ENCODE peak calls at places on chromosomes 12 and 14, in seven cellular contexts. One of them, this sample, is unnamed.

GRCh38 chr12:91818236-91819131 is 327.2 kb downstream of the BTG1 start:
- DNase-seq in lower leg skin: no peak
- DNase-seq in bronchial epithelial cell: peak; percentile 82
- DNase-seq in AG09309: no peak
- DNase-seq in AG04450: no peak
- DNase-seq in colonic mucosa: no peak
- DNase-seq in fibroblast of the aortic adventitia: no peak
- DNase-seq in this sample: no peak

GRCh38 chr14:25090716-25091454 is 40.9 kb upstream of the STXBP6 start:
- DNase-seq in lower leg skin: no peak
- DNase-seq in bronchial epithelial cell: peak; percentile 74
- DNase-seq in AG09309: peak; percentile 25
- DNase-seq in AG04450: no peak
- DNase-seq in colonic mucosa: peak; percentile 81
- DNase-seq in fibroblast of the aortic adventitia: peak; percentile 52
- DNase-seq in this sample: no peak

GRCh38 chr14:89349196-89350008 is 67.6 kb downstream of the FOXN3 start:
- DNase-seq in lower leg skin: no peak
- DNase-seq in bronchial epithelial cell: no peak
- DNase-seq in AG09309: no peak
- DNase-seq in AG04450: no peak
- DNase-seq in colonic mucosa: peak; percentile 44
- DNase-seq in fibroblast of the aortic adventitia: no peak
- DNase-seq in this sample: no peak

GRCh38 chr14:99884834-99885648 is 91.8 kb downstream of the EML1 start:
- DNase-seq in lower leg skin: no peak
- DNase-seq in bronchial epithelial cell: peak; percentile 65
- DNase-seq in AG09309: peak; percentile 50
- DNase-seq in AG04450: peak; percentile 34
- DNase-seq in colonic mucosa: no peak
- DNase-seq in fibroblast of the aortic adventitia: peak; percentile 84
- DNase-seq in this sample: no peak

GRCh38 chr12:127133675-127134335 is 1133.2 kb upstream of the TMEM132C start:
- DNase-seq in lower leg skin: no peak
- DNase-seq in bronchial epithelial cell: peak; percentile 38
- DNase-seq in AG09309: no peak
- DNase-seq in AG04450: no peak
- DNase-seq in colonic mucosa: no peak
- DNase-seq in fibroblast of the aortic adventitia: peak; percentile 16
- DNase-seq in this sample: no peak

GRCh38 chr12:131617179-131617578 is 93.7 kb upstream of the SFSWAP start:
- DNase-seq in lower leg skin: no peak
- DNase-seq in bronchial epithelial cell: no peak
- DNase-seq in AG09309: no peak
- DNase-seq in AG04450: no peak
- DNase-seq in colonic mucosa: no peak
- DNase-seq in fibroblast of the aortic adventitia: no peak
- DNase-seq in this sample: no peak

GRCh38 chr12:53998174-53998899 is 1.6 kb upstream of the HOXC9 start:
- DNase-seq in lower leg skin: no peak
- DNase-seq in bronchial epithelial cell: no peak
- DNase-seq in AG09309: no peak
- DNase-seq in AG04450: no peak
- DNase-seq in colonic mucosa: no peak
- DNase-seq in fibroblast of the aortic adventitia: no peak
- DNase-seq in this sample: no peak

GRCh38 chr12:70059373-70059772 is 183.9 kb upstream of the CNOT2 start:
- DNase-seq in lower leg skin: no peak
- DNase-seq in bronchial epithelial cell: no peak
- DNase-seq in AG09309: no peak
- DNase-seq in AG04450: no peak
- DNase-seq in colonic mucosa: no peak
- DNase-seq in fibroblast of the aortic adventitia: peak; percentile 28
- DNase-seq in this sample: no peak

GRCh38 chr12:65665817-65666216 is 158.5 kb upstream of the HMGA2 start:
- DNase-seq in lower leg skin: no peak
- DNase-seq in bronchial epithelial cell: peak; percentile 66
- DNase-seq in AG09309: no peak
- DNase-seq in AG04450: no peak
- DNase-seq in colonic mucosa: no peak
- DNase-seq in fibroblast of the aortic adventitia: no peak
- DNase-seq in this sample: no peak

GRCh38 chr12:24198936-24199644 is 249.6 kb upstream of the SOX5 start:
- DNase-seq in lower leg skin: no peak
- DNase-seq in bronchial epithelial cell: no peak
- DNase-seq in AG09309: no peak
- DNase-seq in AG04450: no peak
- DNase-seq in colonic mucosa: no peak
- DNase-seq in fibroblast of the aortic adventitia: peak; percentile 11
- DNase-seq in this sample: no peak

GRCh38 chr12:96427269-96427729 is 27.1 kb upstream of the CDK17 start:
- DNase-seq in lower leg skin: peak; percentile 91
- DNase-seq in bronchial epithelial cell: peak; percentile 100
- DNase-seq in AG09309: peak; percentile 100
- DNase-seq in AG04450: peak; percentile 100
- DNase-seq in colonic mucosa: peak; percentile 30
- DNase-seq in fibroblast of the aortic adventitia: peak; percentile 100
- DNase-seq in this sample: no peak

GRCh38 chr12:55929306-55929791 is 1.6 kb upstream of the DGKA start:
- DNase-seq in lower leg skin: peak; percentile 86
- DNase-seq in bronchial epithelial cell: no peak
- DNase-seq in AG09309: no peak
- DNase-seq in AG04450: no peak
- DNase-seq in colonic mucosa: peak; percentile 58
- DNase-seq in fibroblast of the aortic adventitia: no peak
- DNase-seq in this sample: no peak

GRCh38 chr14:66650491-66650911 is 142.6 kb downstream of the GPHN start:
- DNase-seq in lower leg skin: no peak
- DNase-seq in bronchial epithelial cell: no peak
- DNase-seq in AG09309: no peak
- DNase-seq in AG04450: no peak
- DNase-seq in colonic mucosa: no peak
- DNase-seq in fibroblast of the aortic adventitia: no peak
- DNase-seq in this sample: no peak

GRCh38 chr14:63039800-63040380 is 5.4 kb downstream of the KCNH5 start:
- DNase-seq in lower leg skin: no peak
- DNase-seq in bronchial epithelial cell: peak; percentile 89
- DNase-seq in AG09309: no peak
- DNase-seq in AG04450: peak; percentile 59
- DNase-seq in colonic mucosa: no peak
- DNase-seq in fibroblast of the aortic adventitia: peak; percentile 73
- DNase-seq in this sample: no peak

GRCh38 chr14:63050694-63051093 is 5.4 kb upstream of the KCNH5 start:
- DNase-seq in lower leg skin: no peak
- DNase-seq in bronchial epithelial cell: no peak
- DNase-seq in AG09309: no peak
- DNase-seq in AG04450: no peak
- DNase-seq in colonic mucosa: no peak
- DNase-seq in fibroblast of the aortic adventitia: no peak
- DNase-seq in this sample: no peak

GRCh38 chr14:63045612-63046320 is 508 bp upstream of the KCNH5 start:
- DNase-seq in lower leg skin: no peak
- DNase-seq in bronchial epithelial cell: no peak
- DNase-seq in AG09309: no peak
- DNase-seq in AG04450: peak; percentile 26
- DNase-seq in colonic mucosa: no peak
- DNase-seq in fibroblast of the aortic adventitia: peak; percentile 23
- DNase-seq in this sample: no peak

GRCh38 chr14:63046339-63047268 is 1.3 kb upstream of the KCNH5 start:
- DNase-seq in lower leg skin: no peak
- DNase-seq in bronchial epithelial cell: peak; percentile 43
- DNase-seq in AG09309: no peak
- DNase-seq in AG04450: no peak
- DNase-seq in colonic mucosa: no peak
- DNase-seq in fibroblast of the aortic adventitia: no peak
- DNase-seq in this sample: no peak

GRCh38 chr14:63045234-63045611 is at the start of gene KCNH5:
- DNase-seq in lower leg skin: no peak
- DNase-seq in bronchial epithelial cell: peak; percentile 12
- DNase-seq in AG09309: no peak
- DNase-seq in AG04450: no peak
- DNase-seq in colonic mucosa: no peak
- DNase-seq in fibroblast of the aortic adventitia: peak; percentile 15
- DNase-seq in this sample: no peak
- H3K4me3 ChIP-seq in lower leg skin: no peak within 1 kb of the TSS
- H3K4me3 ChIP-seq in bronchial epithelial cell: peak within 1 kb of the TSS; percentile 10
- H3K4me3 ChIP-seq in AG09309: no peak within 1 kb of the TSS
- H3K4me3 ChIP-seq in AG04450: peak within 1 kb of the TSS; percentile 64
- H3K4me3 ChIP-seq in colonic mucosa: no peak within 1 kb of the TSS
- H3K4me3 ChIP-seq in fibroblast of the aortic adventitia: peak within 1 kb of the TSS; percentile 48
- H3K4me3 ChIP-seq in this sample: no peak within 1 kb of the TSS

DNA sequence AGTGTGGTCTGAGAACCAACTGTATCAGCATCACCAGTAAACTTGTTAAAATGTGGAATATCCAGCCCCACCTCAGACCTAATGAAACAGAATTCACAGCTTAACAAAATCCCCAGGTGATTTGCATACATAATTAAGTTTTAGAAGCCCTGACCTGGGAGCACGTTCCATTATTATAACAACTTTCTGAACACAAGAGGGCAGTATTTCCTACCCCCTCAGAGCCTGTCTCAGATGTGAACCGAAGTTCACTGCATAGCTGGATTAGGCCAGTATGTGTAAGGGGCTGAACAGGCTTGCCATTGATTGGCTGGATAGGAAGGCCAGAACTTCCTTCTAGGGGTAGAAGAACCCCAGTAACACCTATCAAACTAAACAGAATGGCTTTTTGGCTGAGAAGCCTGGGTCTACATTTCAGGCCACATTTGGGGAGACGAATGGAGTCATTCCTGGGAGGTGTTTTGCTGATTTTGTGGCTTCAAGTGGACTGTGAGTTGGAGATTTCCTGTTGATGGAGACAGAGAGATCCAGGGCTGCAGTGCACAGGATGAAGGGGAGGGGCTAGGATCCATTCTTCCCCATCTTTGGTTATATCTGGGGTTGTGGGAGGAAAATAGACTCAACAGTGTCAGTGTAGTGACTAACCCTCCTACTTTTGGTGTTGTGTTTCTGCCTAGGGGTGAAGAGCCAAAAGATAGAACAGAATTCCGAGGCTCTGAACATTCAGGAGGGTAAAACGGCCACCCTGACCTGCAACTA is 94.7 kb upstream of the OR4E1 start:
- DNase-seq in lower leg skin: no peak
- DNase-seq in bronchial epithelial cell: peak; percentile 55
- DNase-seq in AG09309: no peak
- DNase-seq in AG04450: no peak
- DNase-seq in colonic mucosa: no peak
- DNase-seq in fibroblast of the aortic adventitia: no peak
- DNase-seq in this sample: no peak
- TF ChIP-seq CTCF in lower leg skin: no peak
- TF ChIP-seq CTCF in bronchial epithelial cell: peak; percentile 64
- TF ChIP-seq CTCF in AG09309: no peak
- TF ChIP-seq CTCF in AG04450: peak; percentile 39
- TF ChIP-seq CTCF in colonic mucosa: peak; percentile 34
- TF ChIP-seq CTCF in fibroblast of the aortic adventitia: no peak
- TF ChIP-seq CTCF in this sample: peak; percentile 73

GRCh38 chr12:47824629-47825028 is 4.9 kb upstream of the HDAC7 start:
- DNase-seq in lower leg skin: no peak
- DNase-seq in bronchial epithelial cell: no peak
- DNase-seq in AG09309: no peak
- DNase-seq in AG04450: no peak
- DNase-seq in colonic mucosa: no peak
- DNase-seq in fibroblast of the aortic adventitia: no peak
- DNase-seq in this sample: no peak

GRCh38 chr12:47822863-47823262 is 3.2 kb upstream of the HDAC7 start:
- DNase-seq in lower leg skin: no peak
- DNase-seq in bronchial epithelial cell: peak; percentile 62
- DNase-seq in AG09309: no peak
- DNase-seq in AG04450: no peak
- DNase-seq in colonic mucosa: no peak
- DNase-seq in fibroblast of the aortic adventitia: no peak
- DNase-seq in this sample: no peak

GRCh38 chr12:47822386-47822785 is 2.7 kb upstream of the HDAC7 start:
- DNase-seq in lower leg skin: no peak
- DNase-seq in bronchial epithelial cell: no peak
- DNase-seq in AG09309: no peak
- DNase-seq in AG04450: no peak
- DNase-seq in colonic mucosa: no peak
- DNase-seq in fibroblast of the aortic adventitia: no peak
- DNase-seq in this sample: no peak

GRCh38 chr12:47824198-47824597 is 4.5 kb upstream of the HDAC7 start:
- DNase-seq in lower leg skin: no peak
- DNase-seq in bronchial epithelial cell: no peak
- DNase-seq in AG09309: no peak
- DNase-seq in AG04450: no peak
- DNase-seq in colonic mucosa: no peak
- DNase-seq in fibroblast of the aortic adventitia: no peak
- DNase-seq in this sample: no peak

DNA sequence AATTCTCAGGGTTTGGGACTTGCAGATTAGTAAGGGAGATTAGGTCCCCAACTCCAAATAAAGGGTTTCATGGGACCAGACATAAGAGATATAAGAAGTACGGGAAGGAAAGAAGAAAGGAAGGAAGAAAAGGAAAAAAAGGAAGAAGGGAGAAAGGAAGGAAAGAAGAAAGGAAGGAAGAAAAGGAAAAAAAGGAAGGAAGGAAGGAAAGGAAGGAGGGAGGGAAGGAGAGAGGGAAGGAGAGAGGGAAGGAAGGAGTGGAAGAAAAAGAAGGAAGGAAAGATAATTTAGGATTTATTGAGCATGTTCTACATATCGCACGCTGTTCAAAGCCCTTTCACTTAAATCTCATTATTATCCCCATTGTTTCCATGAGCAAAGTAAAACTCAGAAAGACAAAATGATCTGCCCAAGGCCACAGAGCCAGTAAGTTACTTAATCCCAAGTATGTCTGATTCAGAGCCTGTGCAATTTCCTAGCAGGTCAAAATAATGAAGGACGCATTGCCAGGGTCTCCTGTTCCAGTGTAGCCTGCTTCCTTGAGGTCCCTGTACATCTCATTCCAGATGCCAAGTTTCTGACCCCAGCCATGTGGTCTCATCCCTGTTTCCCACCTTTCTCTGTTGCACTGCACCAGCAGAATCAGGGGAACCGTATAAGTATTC is 3.9 kb upstream of the HDAC7 start:
- DNase-seq in lower leg skin: no peak
- DNase-seq in bronchial epithelial cell: no peak
- DNase-seq in AG09309: no peak
- DNase-seq in AG04450: no peak
- DNase-seq in colonic mucosa: no peak
- DNase-seq in fibroblast of the aortic adventitia: peak; percentile 61
- DNase-seq in this sample: no peak
- H3K4me3 ChIP-seq in lower leg skin: no peak overlapping the region
- H3K4me3 ChIP-seq in bronchial epithelial cell: no peak overlapping the region
- H3K4me3 ChIP-seq in AG09309: no peak overlapping the region
- H3K4me3 ChIP-seq in AG04450: no peak overlapping the region
- H3K4me3 ChIP-seq in colonic mucosa: no peak overlapping the region
- H3K4me3 ChIP-seq in fibroblast of the aortic adventitia: no peak overlapping the region
- H3K4me3 ChIP-seq in this sample: no peak overlapping the region

GRCh38 chr12:57767317-57767716 is 439 bp upstream of the CYP27B1 start:
- DNase-seq in lower leg skin: no peak
- DNase-seq in bronchial epithelial cell: no peak
- DNase-seq in AG09309: no peak
- DNase-seq in AG04450: no peak
- DNase-seq in colonic mucosa: no peak
- DNase-seq in fibroblast of the aortic adventitia: no peak
- DNase-seq in this sample: no peak
- TF ChIP-seq CTCF in lower leg skin: no peak
- TF ChIP-seq CTCF in bronchial epithelial cell: no peak
- TF ChIP-seq CTCF in AG09309: no peak
- TF ChIP-seq CTCF in AG04450: no peak
- TF ChIP-seq CTCF in colonic mucosa: no peak
- TF ChIP-seq CTCF in fibroblast of the aortic adventitia: no peak
- TF ChIP-seq CTCF in this sample: no peak

This sample was measured in LNCaP clone FGC.